ENCODE peak calls at places on chromosomes 2 and 18, in eight cellular contexts. W is foreskin fibroblast; Y is stimulated activated CD4-positive, alpha-beta T cell treated with anti-CD3 and anti-CD28 coated beads, Interleukin-2, amount 100 ng/mL, for 48 hours; S is adrenal gland; K is left ventricle myocardium inferior; R is cardiac septum; D is GM04504; A is sciatic nerve. V is an unnamed sample.

GRCh38 chr2:203582468-203582867 is 47.4 kb upstream of the RAPH1 start:
- DNase-seq in W (peak; percentile 31), Y (no peak), S (no peak), K (no peak), R (no peak), D (no peak), A (no peak), V (no peak)

GRCh38 chr2:38665854-38666577 is at the start of gene GALM:
- DNase-seq in W (peak; percentile 96), Y (peak; percentile 47), S (peak; percentile 94), K (peak; percentile 80), R (peak; percentile 91), D (peak; percentile 88), A (peak; percentile 90), V (peak; percentile 47)

GRCh38 chr2:34254272-34254882 is 655.3 kb upstream of the FAM98A start:
- DNase-seq in W (no peak), Y (no peak), S (no peak), K (no peak), R (no peak), D (no peak), A (no peak), V (no peak)

GRCh38 chr2:15243762-15244161 is 317.4 kb downstream of the NBAS start:
- DNase-seq in W (peak; percentile 47), Y (no peak), S (no peak), K (no peak), R (no peak), D (no peak), A (no peak), V (no peak)

GRCh38 chr2:62178741-62179271 is 17.1 kb upstream of the B3GNT2 start:
- DNase-seq in W (no peak), Y (no peak), S (no peak), K (no peak), R (no peak), D (no peak), A (peak; percentile 68), V (no peak)

GRCh38 chr18:62881509-62882016 is 166.2 kb downstream of the PHLPP1 start:
- DNase-seq in W (peak; percentile 96), Y (no peak), S (peak; percentile 23), K (no peak), R (no peak), D (peak; percentile 85), A (no peak), V (peak; percentile 72)

GRCh38 chr2:190121971-190122370 is 59.4 kb upstream of the MSTN start:
- DNase-seq in W (peak; percentile 49), Y (no peak), S (no peak), K (no peak), R (no peak), D (no peak), A (no peak), V (no peak)

GRCh38 chr2:104867351-104868080 is 13.6 kb downstream of the POU3F3 start:
- DNase-seq in W (no peak), Y (no peak), S (no peak), K (no peak), R (no peak), D (no peak), A (no peak), V (no peak)

GRCh38 chr2:219541611-219542180 is 1.9 kb downstream of the CHPF start:
- DNase-seq in W (peak; percentile 70), Y (peak; percentile 87), S (peak; percentile 87), K (peak; percentile 76), R (peak; percentile 86), D (no peak), A (peak; percentile 87), V (no peak)

GRCh38 chr18:11432360-11432811 is 177.0 kb upstream of the SLC35G4 start:
- DNase-seq in W (no peak), Y (no peak), S (no peak), K (no peak), R (no peak), D (no peak), A (no peak), V (no peak)

GRCh38 chr2:151518802-151519201 is 109.1 kb downstream of the RIF1 start:
- DNase-seq in W (peak; percentile 27), Y (no peak), S (no peak), K (no peak), R (no peak), D (no peak), A (no peak), V (no peak)

GRCh38 chr2:18432999-18433398 is 127.5 kb downstream of the RDH14 start:
- DNase-seq in W (peak; percentile 41), Y (no peak), S (no peak), K (no peak), R (no peak), D (no peak), A (no peak), V (no peak)

GRCh38 chr2:97674396-97674795 is 4.9 kb downstream of the C2orf92 start:
- DNase-seq in W (no peak), Y (no peak), S (no peak), K (no peak), R (no peak), D (no peak), A (no peak), V (no peak)

GRCh38 chr2:220101902-220102301 is 474.5 kb downstream of the SLC4A3 start:
- DNase-seq in W (no peak), Y (no peak), S (no peak), K (no peak), R (no peak), D (no peak), A (no peak), V (no peak)

GRCh38 chr2:108607706-108608301 is 73.5 kb downstream of the LIMS1 start:
- DNase-seq in W (peak; percentile 78), Y (no peak), S (no peak), K (no peak), R (no peak), D (no peak), A (no peak), V (no peak)

GRCh38 chr2:109029444-109030193 is 40.6 kb upstream of the EDAR start:
- DNase-seq in W (no peak), Y (no peak), S (no peak), K (no peak), R (no peak), D (no peak), A (no peak), V (no peak)

GRCh38 chr18:13302611-13303267 is 84.2 kb downstream of the LDLRAD4 start:
- DNase-seq in W (peak; percentile 1), Y (no peak), S (no peak), K (no peak), R (no peak), D (no peak), A (no peak), V (no peak)

GRCh38 chr2:84939426-84940087 is 31.4 kb upstream of the KCMF1 start:
- DNase-seq in W (no peak), Y (peak; percentile 53), S (no peak), K (no peak), R (no peak), D (no peak), A (no peak), V (no peak)

GRCh38 chr2:134347756-134348155 is 93.9 kb downstream of the MGAT5 start:
- DNase-seq in W (peak; percentile 12), Y (no peak), S (no peak), K (no peak), R (no peak), D (no peak), A (no peak), V (no peak)

GRCh38 chr2:68741238-68741637 is 6.6 kb downstream of the ARHGAP25 start:
- DNase-seq in W (peak; percentile 6), Y (no peak), S (no peak), K (no peak), R (no peak), D (no peak), A (no peak), V (no peak)

GRCh38 chr2:173357351-173357750 is 2.7 kb downstream of the CDCA7 start:
- DNase-seq in W (no peak), Y (no peak), S (no peak), K (no peak), R (no peak), D (no peak), A (no peak), V (no peak)

GRCh38 chr2:26770986-26771586 is 7.0 kb downstream of the SLC35F6 start:
- DNase-seq in W (peak; percentile 97), Y (no peak), S (peak; percentile 97), K (peak; percentile 82), R (peak; percentile 86), D (peak; percentile 81), A (peak; percentile 93), V (peak; percentile 52)

GRCh38 chr2:8214221-8214620 is 467.6 kb upstream of the ID2 start:
- DNase-seq in W (peak; percentile 61), Y (no peak), S (no peak), K (no peak), R (no peak), D (no peak), A (no peak), V (no peak)

GRCh38 chr2:25373269-25373981 is 31.7 kb upstream of the DNMT3A start:
- DNase-seq in W (no peak), Y (no peak), S (peak; percentile 87), K (no peak), R (no peak), D (no peak), A (peak; percentile 52), V (no peak)

GRCh38 chr2:168734199-168734746 is 68.2 kb upstream of the NOSTRIN start:
- DNase-seq in W (no peak), Y (no peak), S (no peak), K (peak; percentile 31), R (no peak), D (no peak), A (no peak), V (no peak)

GRCh38 chr18:35770360-35770759 is 188.8 kb downstream of the GALNT1 start:
- DNase-seq in W (no peak), Y (no peak), S (no peak), K (no peak), R (no peak), D (no peak), A (no peak), V (no peak)

GRCh38 chr2:12697617-12698016 is 19.1 kb upstream of the TRIB2 start:
- DNase-seq in W (no peak), Y (no peak), S (no peak), K (no peak), R (no peak), D (no peak), A (no peak), V (no peak)

GRCh38 chr2:9693138-9693520 is 62.3 kb upstream of the YWHAQ start:
- DNase-seq in W (peak; percentile 78), Y (no peak), S (no peak), K (peak; percentile 48), R (peak; percentile 85), D (peak; percentile 68), A (no peak), V (no peak)

GRCh38 chr2:109242654-109243331 is 113.8 kb downstream of the SH3RF3 start:
- DNase-seq in W (peak; percentile 94), Y (no peak), S (peak; percentile 64), K (peak; percentile 57), R (no peak), D (peak; percentile 91), A (no peak), V (peak; percentile 76)

V was measured in AG04449.